ENCODE peak calls at places on chromosomes 5 and 9, in seven cellular contexts. S is neural crest cell, Q is GM23338, Y is RWPE1, I is A549, J is OCI-LY7, A is lower leg skin. U is an unnamed sample.

GRCh38 chr9:88870627-88871026 is 120.6 kb upstream of the S1PR3 start:
- DNase-seq in S (no peak), Q (no peak), Y (no peak), I (no peak), J (no peak), A (no peak), U (no peak)

GRCh38 chr5:75710630-75711029 is 6.6 kb downstream of the POC5 start:
- DNase-seq in S (no peak), Q (no peak), Y (no peak), I (no peak), J (no peak), A (no peak), U (no peak)

GRCh38 chr5:167294861-167295685 is 996.4 kb upstream of the WWC1 start:
- DNase-seq in S (no peak), Q (peak), Y (peak), I (peak), J (no peak), A (no peak), U (no peak)

GRCh38 chr5:81552844-81553569 is 159.1 kb upstream of the ACOT12 start:
- DNase-seq in S (no peak), Q (no peak), Y (no peak), I (no peak), J (no peak), A (no peak), U (no peak)

GRCh38 chr5:23727271-23727670 is 219.9 kb downstream of the PRDM9 start:
- DNase-seq in S (no peak), Q (no peak), Y (peak), I (peak), J (no peak), A (no peak), U (no peak)

GRCh38 chr5:135759149-135759784 is 75.2 kb upstream of the SLC25A48 start:
- DNase-seq in S (no peak), Q (no peak), Y (no peak), I (no peak), J (no peak), A (no peak), U (no peak)

GRCh38 chr9:133738039-133738805 is at the start of gene SARDH:
- DNase-seq in S (peak), Q (peak), Y (peak), I (no peak), J (peak), A (peak), U (peak)

GRCh38 chr5:16970826-16971225 is 34.7 kb upstream of the MYO10 start:
- DNase-seq in S (no peak), Q (no peak), Y (no peak), I (no peak), J (no peak), A (no peak), U (no peak)

GRCh38 chr9:135251331-135251761 is 163.9 kb downstream of the OLFM1 start:
- DNase-seq in S (no peak), Q (no peak), Y (no peak), I (no peak), J (no peak), A (no peak), U (no peak)

GRCh38 chr5:125583291-125583690 is 836.9 kb upstream of the ZNF608 start:
- DNase-seq in S (no peak), Q (no peak), Y (no peak), I (no peak), J (no peak), A (no peak), U (no peak)

GRCh38 chr9:73118898-73119554 is 32.6 kb upstream of the ANXA1 start:
- DNase-seq in S (no peak), Q (no peak), Y (peak), I (peak), J (no peak), A (no peak), U (no peak)

GRCh38 chr5:68770566-68770965 is 323.2 kb upstream of the SLC30A5 start:
- DNase-seq in S (no peak), Q (no peak), Y (no peak), I (no peak), J (no peak), A (no peak), U (no peak)

GRCh38 chr5:8340739-8341344 is 471.9 kb downstream of the MTRR start:
- DNase-seq in S (no peak), Q (peak), Y (no peak), I (peak), J (peak), A (no peak), U (no peak)

GRCh38 chr5:73625314-73625904 is 587 bp upstream of the ARHGEF28 start:
- DNase-seq in S (no peak), Q (no peak), Y (no peak), I (no peak), J (no peak), A (no peak), U (no peak)

GRCh38 chr5:72178910-72179815 is 71.9 kb downstream of the MAP1B start:
- DNase-seq in S (peak), Q (peak), Y (peak), I (peak), J (no peak), A (peak), U (no peak)

GRCh38 chr5:157924490-157924889 is 65.5 kb upstream of the CLINT1 start:
- DNase-seq in S (no peak), Q (no peak), Y (no peak), I (no peak), J (no peak), A (no peak), U (no peak)

GRCh38 chr5:150263339-150263738 is 26.2 kb downstream of the CAMK2A start:
- DNase-seq in S (no peak), Q (no peak), Y (no peak), I (no peak), J (no peak), A (no peak), U (no peak)

GRCh38 chr5:50968296-50969206 is 302.1 kb downstream of the PARP8 start:
- DNase-seq in S (peak), Q (peak), Y (no peak), I (no peak), J (no peak), A (no peak), U (no peak)

GRCh38 chr5:2180456-2180855 is 297.7 kb upstream of the IRX4 start:
- DNase-seq in S (no peak), Q (no peak), Y (no peak), I (no peak), J (no peak), A (peak), U (no peak)

GRCh38 chr9:107819772-107820171 is 330.2 kb upstream of the KLF4 start:
- DNase-seq in S (no peak), Q (no peak), Y (no peak), I (no peak), J (no peak), A (no peak), U (no peak)

GRCh38 chr5:153066281-153066680 is 424.2 kb upstream of the GRIA1 start:
- DNase-seq in S (no peak), Q (peak), Y (no peak), I (no peak), J (no peak), A (no peak), U (no peak)

GRCh38 chr9:15426019-15426418 is 3.3 kb downstream of the SNAPC3 start:
- DNase-seq in S (no peak), Q (no peak), Y (no peak), I (no peak), J (peak), A (peak), U (no peak)

GRCh38 chr9:73680831-73681230 is 529.2 kb downstream of the ANXA1 start:
- DNase-seq in S (no peak), Q (no peak), Y (no peak), I (no peak), J (no peak), A (no peak), U (no peak)

GRCh38 chr5:33166522-33166921 is 274.2 kb upstream of the TARS1 start:
- DNase-seq in S (no peak), Q (peak), Y (no peak), I (no peak), J (peak), A (no peak), U (no peak)

GRCh38 chr5:177509991-177510566 is 453 bp upstream of the DOK3 start:
- DNase-seq in S (no peak), Q (no peak), Y (no peak), I (no peak), J (peak), A (no peak), U (peak)

GRCh38 chr9:38352716-38353334 is 39.7 kb upstream of the ALDH1B1 start:
- DNase-seq in S (no peak), Q (no peak), Y (no peak), I (no peak), J (no peak), A (no peak), U (no peak)

GRCh38 chr5:147168578-147169327 is 66.1 kb upstream of the STK32A start:
- DNase-seq in S (no peak), Q (no peak), Y (no peak), I (no peak), J (no peak), A (no peak), U (no peak)

GRCh38 chr9:37972346-37972745 is 68.4 kb upstream of the SLC25A51 start:
- DNase-seq in S (no peak), Q (no peak), Y (no peak), I (no peak), J (no peak), A (no peak), U (no peak)

GRCh38 chr9:17578911-17579793 is at the start of gene SH3GL2:
- DNase-seq in S (peak), Q (peak), Y (peak), I (peak), J (no peak), A (no peak), U (peak)

GRCh38 chr9:133934512-133935221 is 57.5 kb downstream of the VAV2 start:
- DNase-seq in S (no peak), Q (no peak), Y (no peak), I (no peak), J (no peak), A (no peak), U (no peak)

GRCh38 chr5:36440300-36440699 is 138.6 kb upstream of the RANBP3L start:
- DNase-seq in S (no peak), Q (no peak), Y (no peak), I (no peak), J (no peak), A (no peak), U (no peak)

GRCh38 chr9:89357331-89358197 is 39.3 kb downstream of the SECISBP2 start:
- DNase-seq in S (no peak), Q (no peak), Y (no peak), I (no peak), J (no peak), A (peak), U (no peak)

GRCh38 chr5:35281613-35282012 is 51.3 kb upstream of the PRLR start:
- DNase-seq in S (no peak), Q (no peak), Y (no peak), I (no peak), J (no peak), A (no peak), U (no peak)

GRCh38 chr9:99059074-99059894 is 45.6 kb upstream of the TGFBR1 start:
- DNase-seq in S (no peak), Q (no peak), Y (no peak), I (no peak), J (peak), A (no peak), U (peak)

GRCh38 chr9:34072868-34073590 is 24.3 kb upstream of the UBAP2 start:
- DNase-seq in S (no peak), Q (no peak), Y (peak), I (peak), J (no peak), A (no peak), U (no peak)

GRCh38 chr5:172940242-172941066 is 18.8 kb upstream of the RPL26L1 start:
- DNase-seq in S (no peak), Q (no peak), Y (no peak), I (no peak), J (no peak), A (no peak), U (no peak)

GRCh38 chr5:76269259-76269958 is 133.7 kb upstream of the IQGAP2 start:
- DNase-seq in S (no peak), Q (no peak), Y (no peak), I (no peak), J (no peak), A (no peak), U (peak)

GRCh38 chr9:130186051-130186450 is 13.8 kb downstream of the NCS1 start:
- DNase-seq in S (no peak), Q (no peak), Y (no peak), I (no peak), J (no peak), A (no peak), U (no peak)

GRCh38 chr5:169805937-169806700 is 169.0 kb downstream of the DOCK2 start:
- DNase-seq in S (no peak), Q (no peak), Y (no peak), I (no peak), J (no peak), A (no peak), U (no peak)

GRCh38 chr5:169811023-169811422 is 169.3 kb downstream of the INSYN2B start:
- DNase-seq in S (no peak), Q (no peak), Y (no peak), I (no peak), J (no peak), A (no peak), U (no peak)

GRCh38 chr5:169805527-169805934 is 168.5 kb downstream of the DOCK2 start:
- DNase-seq in S (peak), Q (no peak), Y (no peak), I (no peak), J (no peak), A (no peak), U (peak)

GRCh38 chr5:169810542-169810941 is 169.8 kb downstream of the INSYN2B start:
- DNase-seq in S (no peak), Q (no peak), Y (no peak), I (no peak), J (no peak), A (no peak), U (no peak)

GRCh38 chr5:169808118-169808581 is 171.1 kb downstream of the DOCK2 start:
- DNase-seq in S (no peak), Q (peak), Y (no peak), I (no peak), J (no peak), A (no peak), U (no peak)
- TF ChIP-seq CTCF in S (no peak), Q (peak), Y (no peak), I (no peak), J (no peak), A (no peak), U (no peak)

GRCh38 chr5:95283761-95284511 is 958 bp downstream of the MCTP1 start:
- DNase-seq in S (peak), Q (peak), Y (peak), I (peak), J (no peak), A (no peak), U (peak)

GRCh38 chr5:95283022-95283615 is 1.8 kb downstream of the MCTP1 start:
- DNase-seq in S (no peak), Q (peak), Y (no peak), I (no peak), J (no peak), A (no peak), U (no peak)

GRCh38 chr5:95281211-95281610 is 3.7 kb downstream of the MCTP1 start:
- DNase-seq in S (no peak), Q (peak), Y (peak), I (no peak), J (no peak), A (no peak), U (no peak)

GRCh38 chr5:95285406-95285761 is 490 bp upstream of the MCTP1 start:
- DNase-seq in S (no peak), Q (peak), Y (no peak), I (no peak), J (no peak), A (no peak), U (no peak)

GRCh38 chr5:95284512-95285405 is at the start of gene MCTP1:
- DNase-seq in S (peak), Q (peak), Y (peak), I (peak), J (no peak), A (no peak), U (peak)
- TF ChIP-seq CTCF in S (no peak), Q (no peak), Y (no peak), I (no peak), J (no peak), A (no peak), U (no peak)

DNA sequence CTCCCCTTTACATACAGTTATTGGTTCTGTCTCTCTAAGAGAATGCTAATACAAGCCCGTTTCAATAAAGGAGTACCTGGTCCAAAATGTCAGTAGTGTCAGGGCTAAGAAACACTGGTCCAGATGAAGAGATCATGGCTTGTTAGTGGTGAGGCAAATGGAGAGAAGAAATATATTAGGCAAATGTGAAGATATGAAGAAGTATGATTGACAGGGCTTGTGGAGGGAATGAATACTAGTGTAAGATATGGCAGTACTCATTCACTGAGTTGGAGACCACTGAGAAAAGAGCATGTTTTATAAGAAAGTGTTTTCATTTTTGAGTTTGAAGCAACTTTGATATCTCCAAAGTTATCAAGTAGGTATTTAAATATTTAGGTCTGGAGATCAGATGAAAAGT is 290.5 kb upstream of the MEF2C start:
- DNase-seq in S (no peak), Q (no peak), Y (no peak), I (no peak), J (no peak), A (no peak), U (no peak)
- TF ChIP-seq CTCF in S (no peak), Q (no peak), Y (no peak), I (no peak), J (no peak), A (no peak), U (no peak)

GRCh38 chr5:160327829-160328228 is 15.5 kb upstream of the CCNJL start:
- DNase-seq in S (no peak), Q (no peak), Y (no peak), I (no peak), J (no peak), A (no peak), U (no peak)

GRCh38 chr5:160326981-160327380 is 14.6 kb upstream of the CCNJL start:
- DNase-seq in S (no peak), Q (no peak), Y (no peak), I (no peak), J (no peak), A (no peak), U (no peak)

GRCh38 chr5:160333726-160334125 is 21.4 kb upstream of the CCNJL start:
- DNase-seq in S (no peak), Q (no peak), Y (peak), I (peak), J (no peak), A (peak), U (no peak)

GRCh38 chr5:160325716-160326115 is 13.4 kb upstream of the CCNJL start:
- DNase-seq in S (no peak), Q (no peak), Y (no peak), I (no peak), J (no peak), A (no peak), U (no peak)

DNA sequence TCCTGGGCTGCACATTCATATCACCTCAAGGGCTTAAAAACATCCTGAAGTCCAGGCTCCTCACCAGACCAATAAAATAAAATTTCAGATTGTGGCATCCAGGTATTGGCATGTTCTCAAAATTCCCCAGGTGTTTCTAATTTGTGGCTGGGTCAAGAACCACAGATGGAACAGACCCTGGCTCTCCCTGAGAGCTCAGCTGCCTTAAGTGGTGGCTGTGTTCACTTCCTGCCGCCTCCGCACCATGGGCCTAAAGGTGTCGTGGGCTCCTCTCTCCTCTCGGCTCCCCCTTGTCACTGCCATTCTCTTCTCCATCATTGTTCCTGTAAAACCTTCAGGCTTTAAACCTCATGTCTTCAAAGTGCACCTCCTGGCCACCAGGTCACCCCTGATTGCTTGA is 17.8 kb upstream of the CCNJL start:
- DNase-seq in S (no peak), Q (no peak), Y (no peak), I (no peak), J (no peak), A (no peak), U (peak)
- TF ChIP-seq CTCF in S (no peak), Q (no peak), Y (no peak), I (no peak), J (no peak), A (no peak), U (no peak)

DNA sequence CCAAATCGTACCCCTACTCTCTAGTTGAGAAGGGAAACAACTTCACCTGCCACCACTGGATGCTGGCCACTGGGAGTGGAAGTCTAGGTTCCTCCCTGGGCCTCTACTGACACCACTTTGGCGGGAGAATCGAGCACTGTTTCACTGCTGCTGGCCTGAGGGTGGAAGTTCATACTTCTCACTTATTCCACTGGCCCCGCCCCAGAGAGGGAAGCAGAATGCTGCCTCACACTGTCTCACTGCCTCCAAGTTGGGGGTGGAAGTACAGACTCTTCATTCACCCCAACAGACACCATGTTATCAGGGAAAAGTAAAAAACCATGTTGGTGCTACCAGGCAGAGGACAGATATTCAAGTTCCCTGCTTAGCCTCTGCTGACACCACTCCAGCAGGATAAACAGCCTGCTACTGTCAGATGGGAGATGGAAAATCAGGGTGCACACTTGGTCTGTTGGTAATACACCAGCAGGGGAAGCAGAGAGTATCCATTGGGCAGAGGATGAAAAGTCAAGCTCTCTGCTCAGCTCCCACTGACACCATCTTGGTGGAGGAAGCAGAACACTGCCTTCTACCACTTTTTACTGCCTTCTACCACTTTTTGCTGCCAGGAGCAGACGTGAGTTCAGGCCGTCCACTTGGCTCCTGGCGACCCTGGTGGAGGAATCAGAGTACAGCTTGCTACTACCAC is 159.4 kb downstream of the SIL1 start:
- DNase-seq in S (no peak), Q (peak), Y (no peak), I (peak), J (no peak), A (no peak), U (no peak)
- TF ChIP-seq CTCF in S (peak), Q (peak), Y (no peak), I (no peak), J (no peak), A (no peak), U (no peak)